ENCODE peak calls at places on chromosomes 4 and X, in six cellular contexts. Y, L, T, C, Q and V are unnamed samples.

GRCh38 chr4:113976937-113977855 is 2.3 kb downstream of the ARSJ start:
- DNase-seq in Q (no peak), C (peak), Y (peak), L (no peak), T (peak), V (no peak)

GRCh38 chrX:130114141-130114561 is 3.9 kb upstream of the ELF4 start:
- DNase-seq in L (no peak), T (peak), Y (peak), Q (no peak), C (peak), V (no peak)

GRCh38 chrX:103688949-103689348 is 2.5 kb upstream of the MORF4L2 start:
- DNase-seq in Q (no peak), Y (peak), T (peak), L (no peak), C (peak), V (peak)

GRCh38 chr4:159141193-159141592 is 38.3 kb downstream of the RAPGEF2 start:
- DNase-seq in C (peak), L (no peak), T (no peak), Y (peak), Q (no peak), V (no peak)

GRCh38 chr4:132169660-132170059 is 979.4 kb upstream of the PCDH10 start:
- DNase-seq in Q (no peak), T (no peak), L (no peak), C (no peak), Y (no peak), V (no peak)

GRCh38 chr4:2104556-2105345 is 45.6 kb downstream of the NAT8L start:
- DNase-seq in Y (no peak), C (no peak), T (no peak), L (no peak), Q (no peak), V (no peak)

GRCh38 chrX:40173662-40174593 is 76.2 kb upstream of the BCOR start:
- DNase-seq in C (no peak), T (no peak), Q (no peak), L (no peak), Y (no peak), V (peak)

GRCh38 chr4:105014242-105015031 is 132.2 kb upstream of the TET2 start:
- DNase-seq in T (no peak), C (no peak), Q (no peak), L (no peak), Y (no peak), V (no peak)

DNA sequence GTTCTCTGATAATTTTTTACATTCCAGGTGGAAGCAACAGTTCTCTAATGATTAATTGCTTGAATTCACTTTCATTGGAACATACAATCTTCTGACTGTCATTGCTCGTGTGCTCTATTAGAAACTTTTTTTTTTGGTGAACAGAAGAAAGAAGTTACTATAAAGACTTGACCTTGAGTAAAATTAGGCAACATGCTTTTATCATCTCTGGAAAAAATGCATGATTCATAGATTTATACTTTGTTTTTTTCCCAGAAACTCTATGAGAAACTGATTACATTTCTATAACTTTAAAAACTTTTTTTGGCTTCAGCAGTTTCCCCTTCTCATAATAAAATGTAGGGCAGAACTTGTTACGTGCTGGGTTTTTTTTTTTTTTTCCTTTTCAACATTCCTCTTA is 167.6 kb downstream of the ARHGAP10 start:
- DNase-seq in Y (peak), C (no peak), L (no peak), T (no peak), Q (peak), V (no peak)
- TF ChIP-seq CTCF in Y (no peak), C (no peak), L (no peak), T (no peak), Q (no peak), V (no peak)

DNA sequence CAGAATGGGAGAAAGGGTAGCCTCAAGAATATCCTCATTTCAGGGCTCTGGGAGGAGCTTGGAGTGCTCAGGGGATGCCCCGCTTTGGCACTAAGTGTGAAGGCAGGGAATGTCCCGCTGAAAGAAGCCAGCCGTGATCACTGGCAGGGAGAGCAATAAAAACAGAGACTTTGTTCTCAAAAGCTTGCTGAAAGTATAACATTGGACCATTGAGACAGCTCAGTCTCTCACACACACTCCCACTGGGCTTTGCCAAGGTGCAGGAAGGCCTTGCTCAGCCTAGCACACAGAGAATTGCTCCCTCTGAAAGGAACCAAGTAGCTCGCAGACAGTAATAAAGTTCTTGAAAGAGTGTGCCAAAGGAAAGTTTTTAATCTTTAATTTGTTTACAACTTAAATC is 143.8 kb upstream of the SLITRK2 start:
- DNase-seq in L (no peak), C (no peak), Y (no peak), T (no peak), Q (no peak), V (no peak)
- TF ChIP-seq CTCF in L (no peak), C (no peak), Y (no peak), T (no peak), Q (no peak), V (no peak)

GRCh38 chr4:33941854-33942253 is 2302.5 kb downstream of the ARAP2 start:
- DNase-seq in L (no peak), T (peak), C (no peak), Y (no peak), Q (no peak), V (no peak)
- TF ChIP-seq CTCF in L (no peak), T (no peak), C (no peak), Y (no peak), Q (no peak), V (no peak)

GRCh38 chrX:17861496-17862011 is 456 bp upstream of the RAI2 start:
- DNase-seq in C (no peak), L (no peak), Y (no peak), Q (no peak), T (no peak), V (no peak)
- TF ChIP-seq CTCF in C (no peak), L (no peak), Y (no peak), Q (no peak), T (no peak), V (no peak)

DNA sequence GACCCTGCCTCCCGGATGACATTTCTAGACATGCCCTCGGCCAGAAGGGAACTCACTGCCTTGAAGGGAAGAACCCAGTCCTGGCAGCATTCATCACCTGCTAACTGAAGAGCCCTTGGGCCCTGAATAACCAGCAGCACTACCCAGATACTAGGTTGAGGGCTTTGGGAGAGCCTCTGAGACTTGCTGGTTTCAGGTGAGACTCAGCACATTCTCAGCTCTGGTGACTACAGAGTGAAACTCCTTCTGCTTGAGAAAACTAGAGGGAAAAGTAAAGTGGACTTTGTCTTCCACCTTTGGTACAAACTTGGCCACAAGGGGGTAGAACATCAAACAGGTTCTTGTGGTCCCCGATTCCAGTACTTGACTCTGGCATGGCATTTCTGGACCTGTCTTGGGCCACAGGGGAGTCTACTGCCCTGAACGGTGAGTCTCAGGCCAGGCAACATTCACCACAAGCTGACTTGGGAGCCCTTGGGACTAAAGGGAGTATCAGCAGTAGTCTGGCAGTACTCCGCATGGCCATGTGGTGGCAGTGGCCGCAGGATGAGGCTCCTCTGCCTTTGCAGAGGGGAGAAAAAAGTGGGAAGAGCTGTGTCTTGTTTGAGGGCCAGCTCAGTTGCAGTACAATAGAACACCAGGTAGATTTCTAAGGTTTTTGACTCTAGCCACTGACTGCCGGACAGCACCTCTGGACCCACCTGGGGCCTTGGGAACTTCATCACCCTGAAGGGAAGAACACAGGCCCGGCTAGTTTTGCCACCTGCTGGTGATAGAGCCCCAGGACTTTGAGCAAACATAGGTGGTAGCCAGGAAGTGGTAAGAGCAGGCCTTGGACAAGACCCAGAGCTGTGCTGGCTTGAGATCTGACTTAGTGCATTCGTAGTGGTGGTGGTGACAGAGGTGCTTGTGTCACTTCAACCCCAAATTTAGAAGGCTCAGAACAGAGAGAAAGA is 414.8 kb downstream of the OPHN1 start:
- DNase-seq in T (peak), C (peak), L (no peak), Q (peak), Y (peak), V (no peak)
- TF ChIP-seq CTCF in T (peak), C (peak), L (peak), Q (peak), Y (peak), V (no peak)

GRCh38 chrX:7638053-7638452 is 204.9 kb upstream of the VCX start:
- DNase-seq in C (no peak), T (no peak), L (no peak), Y (no peak), Q (no peak), V (no peak)
- TF ChIP-seq CTCF in C (no peak), T (no peak), L (no peak), Y (no peak), Q (no peak), V (no peak)

GRCh38 chr4:139564502-139564901 is 8.5 kb upstream of the SETD7 start:
- DNase-seq in Q (no peak), Y (no peak), C (no peak), T (no peak), L (no peak), V (no peak)
- TF ChIP-seq CTCF in Q (peak), Y (no peak), C (peak), T (no peak), L (peak), V (no peak)